ENCODE peak calls at places on chromosomes 7 and 10, in four cellular contexts. L is fibroblast of villous mesenchyme, M is tibial nerve, P is astrocyte of the cerebellum. U is an unnamed sample.

GRCh38 chr7:90488220-90488619 is 18.8 kb downstream of the PTTG1IP2 start:
- DNase-seq in L (peak; percentile 2), M (no peak), P (no peak), U (no peak)

GRCh38 chr10:98254234-98254858 is 13.6 kb downstream of the LOXL4 start:
- DNase-seq in L (no peak), M (no peak), P (no peak), U (no peak)

GRCh38 chr7:4799508-4800268 is 24.3 kb downstream of the AP5Z1 start:
- DNase-seq in L (peak; percentile 29), M (peak; percentile 48), P (no peak), U (no peak)

GRCh38 chr7:107538001-107538400 is 25.7 kb downstream of the COG5 start:
- DNase-seq in L (no peak), M (no peak), P (no peak), U (no peak)

GRCh38 chr7:140310337-140311002 is 87.9 kb downstream of the SLC37A3 start:
- DNase-seq in L (no peak), M (no peak), P (peak; percentile 11), U (no peak)

GRCh38 chr7:135414850-135415439 is 95.0 kb downstream of the CNOT4 start:
- DNase-seq in L (peak; percentile 76), M (no peak), P (peak; percentile 20), U (peak; percentile 35)

GRCh38 chr7:23276381-23276780 is 22.8 kb upstream of the MALSU1 start:
- DNase-seq in L (no peak), M (no peak), P (no peak), U (no peak)

GRCh38 chr7:139118234-139118802 is 8.8 kb upstream of the ZC3HAV1 start:
- DNase-seq in L (peak; percentile 54), M (no peak), P (no peak), U (no peak)

GRCh38 chr7:2802504-2803341 is 41.4 kb downstream of the GNA12 start:
- DNase-seq in L (peak; percentile 84), M (no peak), P (no peak), U (no peak)

GRCh38 chr10:91444211-91444610 is 34.1 kb downstream of the HECTD2 start:
- DNase-seq in L (no peak), M (no peak), P (no peak), U (no peak)

GRCh38 chr7:142870575-142871259 is 14.8 kb downstream of the TRPV6 start:
- DNase-seq in L (no peak), M (no peak), P (no peak), U (no peak)

GRCh38 chr7:84194484-84195260 is at the start of gene SEMA3A:
- DNase-seq in L (peak; percentile 86), M (no peak), P (peak; percentile 50), U (peak; percentile 18)

GRCh38 chr7:66138994-66139752 is 24.5 kb downstream of the CRCP start:
- DNase-seq in L (peak; percentile 41), M (no peak), P (no peak), U (no peak)

GRCh38 chr7:75691793-75692543 is 46.8 kb downstream of the HIP1 start:
- DNase-seq in L (no peak), M (no peak), P (no peak), U (no peak)

GRCh38 chr10:84429926-84430520 is 101.6 kb downstream of the CCSER2 start:
- DNase-seq in L (peak; percentile 70), M (no peak), P (no peak), U (no peak)

GRCh38 chr10:6327906-6328707 is 125.4 kb downstream of the PFKFB3 start:
- DNase-seq in L (no peak), M (no peak), P (no peak), U (no peak)

GRCh38 chr10:42988517-42989395 is 88.1 kb upstream of the RET start:
- DNase-seq in L (no peak), M (no peak), P (no peak), U (no peak)

GRCh38 chr10:23693398-23693797 is 254.5 kb downstream of the OTUD1 start:
- DNase-seq in L (no peak), M (no peak), P (no peak), U (no peak)

GRCh38 chr7:142372727-142373126 is 114.9 kb upstream of the PRSS58 start:
- DNase-seq in L (no peak), M (no peak), P (no peak), U (no peak)

GRCh38 chr7:123494193-123494796 is 40.1 kb downstream of the IQUB start:
- DNase-seq in L (peak; percentile 53), M (no peak), P (peak; percentile 16), U (no peak)

GRCh38 chr7:83273699-83274098 is 111.0 kb upstream of the PCLO start:
- DNase-seq in L (no peak), M (no peak), P (no peak), U (no peak)

GRCh38 chr10:116671274-116671926 is 50.6 kb downstream of the PNLIPRP2 start:
- DNase-seq in L (no peak), M (no peak), P (no peak), U (no peak)

GRCh38 chr7:37198906-37199485 is 249.7 kb downstream of the ELMO1 start:
- DNase-seq in L (peak; percentile 74), M (peak; percentile 72), P (peak; percentile 64), U (peak; percentile 20)

GRCh38 chr10:130686680-130687300 is 550.6 kb downstream of the GLRX3 start:
- DNase-seq in L (no peak), M (no peak), P (no peak), U (no peak)
- TF ChIP-seq CTCF in L (no peak), M (no peak), P (no peak), U (peak; percentile 49)

GRCh38 chr7:27177795-27178320 is 3.7 kb upstream of the HOXA10 start:
- DNase-seq in L (peak; percentile 65), M (peak; percentile 9), P (no peak), U (no peak)

GRCh38 chr7:27175626-27176342 is 1.7 kb upstream of the HOXA10 start:
- DNase-seq in L (peak; percentile 67), M (peak; percentile 16), P (no peak), U (no peak)

GRCh38 chr7:27175005-27175625 is 995 bp upstream of the HOXA10 start:
- DNase-seq in L (peak; percentile 93), M (peak; percentile 32), P (no peak), U (no peak)

GRCh38 chr7:27176962-27177794 is 3.1 kb upstream of the HOXA10 start:
- DNase-seq in L (peak; percentile 71), M (peak; percentile 12), P (no peak), U (no peak)

GRCh38 chr7:27176343-27176731 is 2.2 kb upstream of the HOXA10 start:
- DNase-seq in L (no peak), M (no peak), P (no peak), U (no peak)
- H3K4me3 ChIP-seq in L (peak overlapping the region; percentile 67), M (no peak overlapping the region), P (no peak overlapping the region), U (peak overlapping the region; percentile 13)

DNA sequence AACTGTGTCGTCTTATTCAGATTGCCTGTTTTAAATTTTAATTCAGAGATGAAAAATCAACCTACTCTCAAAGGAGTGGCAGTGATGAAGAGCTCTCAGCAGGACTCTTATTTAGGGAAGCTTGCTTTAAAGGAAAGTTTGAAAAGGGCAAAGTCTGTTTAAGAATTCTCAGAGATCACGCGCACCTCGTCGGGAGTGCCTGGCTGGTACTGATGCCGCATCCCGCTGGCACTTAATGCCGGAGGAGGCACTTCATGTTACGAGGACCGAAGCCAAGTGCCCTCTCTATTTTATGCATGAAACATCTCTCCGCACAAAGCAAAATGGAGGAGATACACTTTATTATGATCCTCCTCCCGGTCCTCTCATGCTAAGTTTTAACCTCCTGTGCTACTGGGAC is 71.1 kb upstream of the INSYN2A start:
- DNase-seq in L (no peak), M (no peak), P (no peak), U (no peak)
- TF ChIP-seq CTCF in L (no peak), M (no peak), P (no peak), U (no peak)

GRCh38 chr7:7922684-7923385 is 45.8 kb upstream of the GLCCI1 start:
- DNase-seq in L (no peak), M (no peak), P (no peak), U (no peak)
- H3K4me3 ChIP-seq in L (no peak overlapping the region), M (no peak overlapping the region), P (no peak overlapping the region), U (no peak overlapping the region)